ENCODE peak calls at places on chromosomes 11 and 22, in ten cellular contexts. I is A549; G is fibroblast of pulmonary artery; T is stimulated activated CD4-positive, alpha-beta T cell treated with anti-CD3 and anti-CD28 coated beads, Interleukin-2, amount 100 ng/mL, for 48 hours; Y is EL; V is HEK293T; X is astrocyte of the hippocampus; Z is stimulated activated CD8-positive, alpha-beta memory T cell treated with anti-CD3 and anti-CD28 coated beads, Interleukin-12 subunit alpha, Interleukin-12 subunit beta, amount 100 ng/mL, for 4 hours; W is activated naive CD4-positive, alpha-beta T cell; P is thoracic aorta. Q is an unnamed sample.

GRCh38 chr11:13016415-13016814 is 7.3 kb downstream of the RASSF10 start:
- DNase-seq in I (peak; percentile 33), G (no peak), T (no peak), Y (peak; percentile 14), V (no peak), X (no peak), Z (no peak), W (no peak), P (no peak), Q (no peak)

GRCh38 chr22:47167056-47167455 is 404.6 kb downstream of the TBC1D22A start:
- DNase-seq in I (no peak), G (no peak), T (no peak), Y (no peak), V (no peak), X (no peak), Z (no peak), W (no peak), P (no peak), Q (no peak)

GRCh38 chr11:57126766-57127400 is 54.9 kb upstream of the LRRC55 start:
- DNase-seq in I (peak; percentile 29), G (no peak), T (no peak), Y (no peak), V (no peak), X (no peak), Z (no peak), W (no peak), P (no peak), Q (no peak)

GRCh38 chr11:45045692-45046471 is 95.2 kb upstream of the TP53I11 start:
- DNase-seq in I (peak; percentile 56), G (peak; percentile 75), T (peak; percentile 26), Y (peak; percentile 43), V (no peak), X (peak; percentile 15), Z (peak; percentile 12), W (no peak), P (no peak), Q (peak; percentile 81)

GRCh38 chr11:44179173-44179572 is 83.7 kb downstream of the EXT2 start:
- DNase-seq in I (no peak), G (no peak), T (no peak), Y (no peak), V (no peak), X (no peak), Z (no peak), W (no peak), P (no peak), Q (peak; percentile 15)

GRCh38 chr11:121448431-121448941 is 3.6 kb upstream of the SORL1 start:
- DNase-seq in I (no peak), G (no peak), T (no peak), Y (no peak), V (no peak), X (no peak), Z (no peak), W (no peak), P (no peak), Q (no peak)

GRCh38 chr11:25981998-25982397 is 349.9 kb upstream of the ANO3 start:
- DNase-seq in I (peak; percentile 57), G (peak; percentile 88), T (no peak), Y (peak; percentile 43), V (peak; percentile 30), X (peak; percentile 43), Z (no peak), W (no peak), P (no peak), Q (peak; percentile 62)

GRCh38 chr11:126129681-126130671 is 67.3 kb upstream of the CDON start:
- DNase-seq in I (no peak), G (no peak), T (no peak), Y (no peak), V (no peak), X (no peak), Z (no peak), W (no peak), P (no peak), Q (no peak)

GRCh38 chr22:49010086-49010863 is 817.4 kb downstream of the BRD1 start:
- DNase-seq in I (no peak), G (no peak), T (no peak), Y (no peak), V (no peak), X (no peak), Z (no peak), W (no peak), P (no peak), Q (peak; percentile 5)